ENCODE peak calls at places on chromosome 1, in four cellular contexts. C is hypothalamus, O is T47D, G is HS-5. W is an unnamed sample.

GRCh38 chr1:8027748-8028631 is 1.9 kb upstream of the ERRFI1 start:
- DNase-seq in O (no peak), C (no peak), G (peak; percentile 91), W (no peak)

GRCh38 chr1:156999596-157000320 is 45.8 kb downstream of the ARHGEF11 start:
- DNase-seq in G (no peak), O (no peak), C (no peak), W (no peak)

GRCh38 chr1:65734976-65735375 is 57.7 kb upstream of the PDE4B start:
- DNase-seq in C (no peak), O (no peak), G (no peak), W (no peak)

GRCh38 chr1:77796695-77797405 is 17.4 kb downstream of the MIGA1 start:
- DNase-seq in C (peak; percentile 2), O (peak; percentile 24), G (no peak), W (peak; percentile 84)

GRCh38 chr1:223844962-223845809 is 561 bp downstream of the TP53BP2 start:
- DNase-seq in O (peak; percentile 65), G (peak; percentile 22), C (no peak), W (peak; percentile 55)

GRCh38 chr1:94908190-94908589 is 18.7 kb downstream of the CNN3 start:
- DNase-seq in O (no peak), C (no peak), G (no peak), W (no peak)

GRCh38 chr1:228902781-228903572 is 167.7 kb downstream of the RHOU start:
- DNase-seq in C (peak; percentile 53), G (peak; percentile 96), O (peak; percentile 68), W (peak; percentile 77)

GRCh38 chr1:44553771-44554170 is 120.5 kb downstream of the TMEM53 start:
- DNase-seq in O (peak; percentile 12), G (peak; percentile 50), C (no peak), W (no peak)

GRCh38 chr1:160093624-160094290 is 4.7 kb downstream of the IGSF8 start:
- DNase-seq in O (no peak), G (no peak), C (no peak), W (no peak)

GRCh38 chr1:30636621-30637020 is 86.8 kb downstream of the MATN1 start:
- DNase-seq in O (no peak), G (no peak), C (no peak), W (no peak)

GRCh38 chr1:22780696-22781095 is 70.1 kb downstream of the EPHB2 start:
- DNase-seq in O (peak; percentile 85), G (no peak), C (no peak), W (no peak)

GRCh38 chr1:172006660-172007059 is 165.4 kb downstream of the DNM3 start:
- DNase-seq in C (no peak), G (no peak), O (no peak), W (no peak)

GRCh38 chr1:116255486-116255885 is 117.6 kb upstream of the ATP1A1 start:
- DNase-seq in G (no peak), C (no peak), O (no peak), W (no peak)

W was measured in midbrain.